ENCODE peak calls at places on chromosomes 3 and 15, in four cellular contexts. E, M, F and O are unnamed samples.

GRCh38 chr15:64092864-64093626 is 593 bp downstream of the CIAO2A start:
- DNase-seq in F (no peak), M (peak; percentile 72), E (peak; percentile 57), O (no peak)

GRCh38 chr3:50266808-50267207 is 2.1 kb upstream of the SEMA3B start:
- DNase-seq in F (no peak), E (no peak), M (no peak), O (no peak)

GRCh38 chr3:15974647-15975046 is 176.9 kb upstream of the ANKRD28 start:
- DNase-seq in F (no peak), M (no peak), E (no peak), O (no peak)

GRCh38 chr3:127141921-127142730 is 50.8 kb upstream of the PRR23E start:
- DNase-seq in E (peak; percentile 90), F (no peak), M (peak; percentile 46), O (no peak)

GRCh38 chr15:67164401-67164791 is 90.1 kb downstream of the AAGAB start:
- DNase-seq in M (no peak), F (no peak), E (no peak), O (no peak)

GRCh38 chr3:22506871-22507270 is 696.3 kb upstream of the UBE2E2 start:
- DNase-seq in E (no peak), M (no peak), F (no peak), O (no peak)

GRCh38 chr3:15796771-15797599 is 794 bp downstream of the ANKRD28 start:
- DNase-seq in F (peak; percentile 56), M (peak; percentile 52), E (peak; percentile 9), O (no peak)

GRCh38 chr3:27720899-27721716 is 1.0 kb downstream of the EOMES start:
- DNase-seq in M (no peak), F (peak; percentile 34), E (peak; percentile 39), O (no peak)

GRCh38 chr15:75202251-75203016 is 752 bp downstream of the C15orf39 start:
- DNase-seq in F (no peak), M (peak; percentile 38), E (peak; percentile 81), O (no peak)

GRCh38 chr15:75655911-75656310 is 8.2 kb downstream of the SNX33 start:
- DNase-seq in M (no peak), E (no peak), F (no peak), O (no peak)

GRCh38 chr3:194304186-194304917 is 46.8 kb downstream of the CPN2 start:
- DNase-seq in M (no peak), F (no peak), E (no peak), O (no peak)

GRCh38 chr3:58728723-58729122 is 62.1 kb upstream of the FAM3D start:
- DNase-seq in F (no peak), E (no peak), M (no peak), O (no peak)

GRCh38 chr15:47374222-47374621 is 343.1 kb upstream of the SEMA6D start:
- DNase-seq in F (no peak), E (no peak), M (no peak), O (no peak)

GRCh38 chr3:105353485-105354161 is 13.1 kb upstream of the ALCAM start:
- DNase-seq in E (no peak), F (no peak), M (no peak), O (no peak)

GRCh38 chr3:153601422-153601853 is 439.4 kb downstream of the RAP2B start:
- DNase-seq in F (no peak), E (no peak), M (no peak), O (no peak)

GRCh38 chr3:52216585-52217408 is 8.6 kb downstream of the TLR9 start:
- DNase-seq in F (peak; percentile 84), M (no peak), E (peak; percentile 51), O (no peak)

GRCh38 chr3:136836511-136837156 is 17.7 kb downstream of the SLC35G2 start:
- DNase-seq in E (no peak), M (no peak), F (no peak), O (no peak)

GRCh38 chr3:140365872-140366697 is 311.8 kb upstream of the TRIM42 start:
- DNase-seq in E (peak; percentile 8), F (no peak), M (no peak), O (no peak)

GRCh38 chr3:188264231-188265213 is 110.6 kb downstream of the LPP start:
- DNase-seq in F (no peak), M (peak; percentile 29), E (no peak), O (no peak)

GRCh38 chr15:55297315-55297714 is 7.7 kb upstream of the RAB27A start:
- DNase-seq in M (no peak), F (no peak), E (no peak), O (no peak)

GRCh38 chr3:30538787-30539186 is 67.6 kb upstream of the TGFBR2 start:
- DNase-seq in M (no peak), F (peak; percentile 4), E (no peak), O (no peak)

GRCh38 chr15:39511915-39512260 is 69.0 kb upstream of the THBS1 start:
- DNase-seq in E (no peak), M (no peak), F (no peak), O (no peak)

DNA sequence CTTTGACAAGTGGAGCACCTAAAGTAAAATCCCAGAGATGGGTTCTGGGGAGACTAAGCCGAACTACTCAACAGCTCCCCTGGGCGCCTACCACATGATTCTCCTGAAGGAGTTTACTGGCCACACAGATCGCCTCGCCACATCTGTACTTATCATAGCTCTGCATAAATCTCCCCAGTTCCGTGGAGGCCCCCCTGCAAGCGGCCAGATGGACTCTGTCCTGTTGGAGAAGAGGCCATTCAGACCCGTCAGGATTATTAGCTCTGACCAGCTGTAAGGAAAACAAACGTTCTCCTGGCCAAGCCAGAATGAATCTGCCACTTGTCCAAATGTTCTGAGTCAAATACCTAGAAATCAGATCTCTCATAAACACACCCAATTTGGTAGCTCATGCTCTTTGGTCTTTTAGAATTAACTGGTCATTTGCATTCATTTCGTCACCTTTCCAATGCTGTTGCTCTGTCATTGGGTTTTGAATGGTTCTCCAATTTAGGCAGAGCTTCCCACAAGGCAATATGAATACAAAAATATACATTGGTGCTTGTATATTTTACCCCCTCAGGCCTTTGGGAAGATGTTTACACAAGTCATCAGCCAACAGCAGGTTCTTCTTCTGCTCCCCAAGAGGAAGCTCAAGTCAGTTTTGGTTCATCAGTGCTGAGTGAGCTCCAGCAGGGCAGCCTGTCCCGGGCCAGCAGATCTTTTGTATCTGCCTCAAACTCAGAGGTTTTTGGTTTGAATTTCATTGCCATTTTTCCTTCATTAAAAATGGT is 124.5 kb downstream of the THSD4 start:
- DNase-seq in E (no peak), M (no peak), F (no peak), O (no peak)
- TF ChIP-seq SIN3A in E (no peak), M (no peak), F (no peak), O (no peak)

DNA sequence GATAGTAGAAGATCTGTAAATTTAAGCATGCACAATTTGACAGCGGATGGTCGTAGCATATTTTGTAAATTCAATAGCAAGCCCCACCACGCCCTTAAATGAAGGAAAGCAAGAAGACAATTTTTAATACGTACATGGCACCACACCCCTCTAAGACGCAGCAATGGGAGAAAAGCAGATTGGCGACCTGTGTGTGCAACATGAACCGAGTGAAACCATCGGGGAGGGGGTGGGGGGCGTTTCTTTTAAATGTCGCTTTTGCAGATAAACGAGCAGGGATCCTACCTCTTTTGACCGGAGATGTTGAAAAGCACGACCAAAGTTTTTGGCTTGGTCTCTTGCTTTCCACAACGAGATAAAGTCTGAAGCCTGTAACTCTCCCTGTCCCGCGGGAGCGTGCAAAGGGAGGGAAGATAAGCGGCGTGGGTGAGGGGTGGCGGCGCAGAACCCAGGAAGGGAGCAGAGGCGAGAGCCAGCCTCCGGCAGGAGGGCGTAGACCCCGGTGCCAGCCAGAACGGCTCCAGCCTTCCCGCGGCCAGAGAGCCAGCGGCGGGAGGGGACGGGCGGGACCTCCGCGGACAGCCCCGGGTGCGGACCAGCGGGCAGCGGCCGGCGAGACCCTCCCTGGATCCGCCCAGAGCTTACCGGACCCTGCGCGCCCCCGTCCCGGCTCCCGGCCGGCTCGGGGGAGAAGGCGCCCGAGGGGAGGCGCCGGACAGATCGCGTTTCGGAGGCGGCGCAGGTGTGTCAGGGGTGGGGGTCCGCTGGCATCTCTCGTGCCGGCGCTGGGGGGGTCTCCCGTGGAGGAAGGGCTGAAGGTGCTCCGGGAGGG is at the start of gene CHL1:
- DNase-seq in E (peak; percentile 82), F (no peak), M (no peak), O (no peak)
- TF ChIP-seq SIN3A in E (no peak), F (no peak), M (no peak), O (no peak)

DNA sequence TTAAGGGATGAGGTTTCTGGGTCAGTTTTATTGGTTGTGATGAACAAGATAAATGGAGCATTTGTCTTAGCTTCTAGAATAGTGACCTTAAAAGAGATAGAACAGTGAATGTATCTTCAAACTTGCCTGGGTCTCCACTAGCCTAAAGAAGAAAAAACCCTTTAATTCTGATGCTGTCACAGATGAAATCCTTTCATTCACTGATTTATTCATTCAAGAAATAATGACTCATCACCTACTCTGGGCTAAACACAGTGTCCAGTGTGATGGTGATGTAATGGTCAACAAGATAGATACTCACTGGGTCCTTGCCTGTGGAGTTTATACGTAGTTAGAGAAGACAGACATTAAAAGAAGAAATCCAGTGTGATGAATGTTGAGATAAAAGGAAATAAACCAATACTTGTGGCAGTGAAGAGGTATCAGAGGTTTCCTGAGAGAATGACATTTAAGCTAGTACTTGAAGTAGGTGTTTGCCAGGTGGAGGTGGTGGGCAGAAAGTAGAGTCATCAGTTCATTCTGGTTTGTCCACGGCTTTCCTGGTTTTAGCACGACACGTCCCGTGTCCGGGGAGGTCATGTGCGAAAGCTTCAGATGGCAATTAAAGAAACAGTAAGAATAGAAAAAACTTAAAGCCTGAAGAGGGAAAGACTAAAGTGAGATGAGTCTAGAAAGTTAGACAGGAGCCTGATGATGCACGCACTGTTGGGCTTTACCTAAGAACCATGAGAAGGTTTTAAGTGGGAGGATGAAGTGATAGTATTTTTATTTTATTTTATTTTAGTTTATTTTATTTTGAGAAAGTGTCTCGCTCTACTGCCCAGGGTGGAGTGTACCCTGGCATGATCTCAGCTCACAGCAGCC is 18.5 kb downstream of the PAK2 start:
- DNase-seq in E (no peak), M (no peak), F (no peak), O (no peak)
- TF ChIP-seq SIN3A in E (no peak), M (no peak), F (no peak), O (no peak)

GRCh38 chr3:111801697-111802655 is 57.1 kb upstream of the PHLDB2 start:
- DNase-seq in M (no peak), E (no peak), F (no peak), O (no peak)
- TF ChIP-seq SIN3A in M (no peak), E (no peak), F (no peak), O (no peak)

DNA sequence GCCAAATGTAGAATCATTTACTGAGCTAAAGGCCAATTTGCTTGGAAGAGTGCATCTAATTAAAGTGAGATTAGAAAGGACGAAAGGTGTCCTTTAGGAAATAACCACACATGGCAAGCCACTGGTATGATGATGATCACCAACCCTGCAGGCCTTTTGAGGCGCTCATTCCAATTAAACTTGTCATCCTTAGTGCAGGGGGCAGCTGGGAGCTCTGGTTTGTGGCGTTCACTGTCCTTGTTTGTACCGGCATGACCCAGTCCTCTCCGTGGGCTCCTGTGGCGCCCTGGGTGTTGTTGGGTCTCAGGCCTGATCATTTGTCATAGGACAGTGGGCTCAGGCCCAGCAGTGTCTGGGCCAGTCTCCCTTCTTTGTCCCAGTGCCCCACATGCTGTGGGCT is 11.0 kb downstream of the LIMD1 start:
- DNase-seq in E (no peak), F (no peak), M (no peak), O (no peak)
- TF ChIP-seq SIN3A in E (no peak), F (no peak), M (no peak), O (no peak)